ENCODE peak calls at places on chromosomes 5 and 9, in eight cellular contexts. O is A549; A is stimulated activated CD4-positive, alpha-beta T cell treated with anti-CD3 and anti-CD28 coated beads, Interleukin-15, amount 100 ng/mL, for 1 hour; T is iPS DF 19.7; K is ecto neural progenitor cell; U is tibial nerve; H is cerebellar cortex; J is T-cell. R is an unnamed sample.

GRCh38 chr5:26482817-26483375 is 555.5 kb downstream of the CDH9 start:
- DNase-seq in H (peak), U (peak), T (no peak), A (no peak), J (no peak), K (peak), O (peak), R (peak)

GRCh38 chr9:972512-973294 is 3.8 kb upstream of the DMRT3 start:
- DNase-seq in U (no peak), O (no peak), H (no peak), A (no peak), T (no peak), K (peak), J (no peak), R (no peak)

GRCh38 chr9:4262735-4263141 is 37.1 kb downstream of the GLIS3 start:
- DNase-seq in A (no peak), K (no peak), J (no peak), O (peak), U (no peak), H (no peak), T (peak), R (no peak)

GRCh38 chr9:89120704-89121103 is 57.9 kb downstream of the SHC3 start:
- DNase-seq in U (no peak), T (no peak), J (no peak), K (no peak), A (no peak), H (no peak), O (no peak), R (no peak)

GRCh38 chr9:113572076-113572861 is 108.7 kb downstream of the RGS3 start:
- DNase-seq in T (no peak), H (no peak), O (no peak), K (no peak), A (no peak), J (no peak), U (no peak), R (no peak)

GRCh38 chr5:32510860-32511259 is 66.3 kb upstream of the ZFR start:
- DNase-seq in U (no peak), H (no peak), K (no peak), O (no peak), A (no peak), J (no peak), T (no peak), R (no peak)

GRCh38 chr5:157944077-157944633 is 85.2 kb upstream of the CLINT1 start:
- DNase-seq in O (no peak), K (no peak), U (no peak), T (no peak), J (no peak), A (no peak), H (no peak), R (no peak)

GRCh38 chr5:29089591-29090141 is 2051.3 kb upstream of the CDH9 start:
- DNase-seq in K (no peak), O (no peak), J (no peak), A (no peak), T (no peak), U (no peak), H (no peak), R (no peak)

GRCh38 chr5:10736354-10736753 is 24.7 kb downstream of the DAP start:
- DNase-seq in U (no peak), H (peak), O (no peak), A (no peak), J (no peak), K (no peak), T (no peak), R (no peak)

R was measured in mucosa of gallbladder.